ENCODE peak calls at places on chromosomes 2 and 18, in four cellular contexts. One of them, this sample, is unnamed.

GRCh38 chr18:77250501-77250925 is 865 bp downstream of the GALR1 start:
- DNase-seq in heart right ventricle: no peak
- DNase-seq in psoas muscle: no peak
- DNase-seq in CD4-positive, alpha-beta T cell: no peak
- DNase-seq in this sample: no peak

GRCh38 chr2:24231461-24231881 is 56.6 kb downstream of the FAM228A start:
- DNase-seq in heart right ventricle: no peak
- DNase-seq in psoas muscle: no peak
- DNase-seq in CD4-positive, alpha-beta T cell: no peak
- DNase-seq in this sample: no peak

GRCh38 chr2:56448999-56449431 is 265.2 kb downstream of the CCDC85A start:
- DNase-seq in heart right ventricle: no peak
- DNase-seq in psoas muscle: no peak
- DNase-seq in CD4-positive, alpha-beta T cell: no peak
- DNase-seq in this sample: no peak

GRCh38 chr18:13577091-13577697 is 149.2 kb downstream of the FAM210A start:
- DNase-seq in heart right ventricle: no peak
- DNase-seq in psoas muscle: no peak
- DNase-seq in CD4-positive, alpha-beta T cell: no peak
- DNase-seq in this sample: no peak

GRCh38 chr18:26483633-26484032 is 64.7 kb downstream of the KCTD1 start:
- DNase-seq in heart right ventricle: no peak
- DNase-seq in psoas muscle: no peak
- DNase-seq in CD4-positive, alpha-beta T cell: no peak
- DNase-seq in this sample: no peak

GRCh38 chr18:49811151-49811938 is 2.0 kb downstream of the ACAA2 start:
- DNase-seq in heart right ventricle: no peak
- DNase-seq in psoas muscle: no peak
- DNase-seq in CD4-positive, alpha-beta T cell: no peak
- DNase-seq in this sample: no peak

GRCh38 chr2:9315280-9315847 is 108.0 kb downstream of the ITGB1BP1 start:
- DNase-seq in heart right ventricle: no peak
- DNase-seq in psoas muscle: no peak
- DNase-seq in CD4-positive, alpha-beta T cell: no peak
- DNase-seq in this sample: no peak

GRCh38 chr18:11908182-11909080 is at the start of gene MPPE1:
- DNase-seq in heart right ventricle: peak
- DNase-seq in psoas muscle: peak
- DNase-seq in CD4-positive, alpha-beta T cell: peak
- DNase-seq in this sample: peak

GRCh38 chr2:174717273-174717672 is 47.0 kb downstream of the CHRNA1 start:
- DNase-seq in heart right ventricle: no peak
- DNase-seq in psoas muscle: no peak
- DNase-seq in CD4-positive, alpha-beta T cell: no peak
- DNase-seq in this sample: no peak

DNA sequence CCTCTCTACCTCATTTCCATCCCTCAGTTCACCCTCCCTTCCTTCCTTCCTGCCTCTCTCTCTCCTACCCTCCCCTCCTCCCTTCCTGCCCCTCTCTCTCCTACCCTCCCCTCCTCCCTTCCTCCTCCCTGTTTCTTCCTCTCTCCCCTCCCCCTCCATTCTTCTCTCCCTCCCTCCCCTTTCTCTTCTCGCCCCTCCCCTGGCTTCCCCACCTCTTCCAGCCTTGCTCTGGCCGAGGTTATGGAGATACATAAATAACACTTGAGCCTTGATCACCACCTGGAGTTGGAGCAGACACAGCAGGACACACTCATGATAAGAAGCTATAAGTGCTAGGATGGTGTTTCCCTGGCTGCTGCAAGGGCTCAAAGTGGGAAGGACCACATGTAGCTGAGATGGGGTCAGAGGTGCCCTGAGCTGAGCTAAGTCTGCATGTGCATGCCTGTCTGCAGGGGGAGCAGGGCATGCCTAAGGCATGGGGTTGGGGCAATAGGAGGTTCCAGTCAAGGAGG is 326.1 kb upstream of the HS6ST1 start:
- DNase-seq in heart right ventricle: no peak
- DNase-seq in psoas muscle: no peak
- DNase-seq in CD4-positive, alpha-beta T cell: no peak
- DNase-seq in this sample: no peak
- TF ChIP-seq CTCF in heart right ventricle: no peak
- TF ChIP-seq CTCF in psoas muscle: no peak
- TF ChIP-seq CTCF in CD4-positive, alpha-beta T cell: no peak
- TF ChIP-seq CTCF in this sample: no peak

GRCh38 chr2:100228967-100229366 is 86.6 kb upstream of the AFF3 start:
- DNase-seq in heart right ventricle: no peak
- DNase-seq in psoas muscle: no peak
- DNase-seq in CD4-positive, alpha-beta T cell: no peak
- DNase-seq in this sample: no peak
- TF ChIP-seq CTCF in heart right ventricle: no peak
- TF ChIP-seq CTCF in psoas muscle: no peak
- TF ChIP-seq CTCF in CD4-positive, alpha-beta T cell: no peak
- TF ChIP-seq CTCF in this sample: no peak

GRCh38 chr2:162091325-162092007 is 17.5 kb upstream of the DPP4 start:
- DNase-seq in heart right ventricle: no peak
- DNase-seq in psoas muscle: no peak
- DNase-seq in CD4-positive, alpha-beta T cell: peak
- DNase-seq in this sample: no peak
- TF ChIP-seq CTCF in heart right ventricle: no peak
- TF ChIP-seq CTCF in psoas muscle: no peak
- TF ChIP-seq CTCF in CD4-positive, alpha-beta T cell: peak
- TF ChIP-seq CTCF in this sample: no peak

DNA sequence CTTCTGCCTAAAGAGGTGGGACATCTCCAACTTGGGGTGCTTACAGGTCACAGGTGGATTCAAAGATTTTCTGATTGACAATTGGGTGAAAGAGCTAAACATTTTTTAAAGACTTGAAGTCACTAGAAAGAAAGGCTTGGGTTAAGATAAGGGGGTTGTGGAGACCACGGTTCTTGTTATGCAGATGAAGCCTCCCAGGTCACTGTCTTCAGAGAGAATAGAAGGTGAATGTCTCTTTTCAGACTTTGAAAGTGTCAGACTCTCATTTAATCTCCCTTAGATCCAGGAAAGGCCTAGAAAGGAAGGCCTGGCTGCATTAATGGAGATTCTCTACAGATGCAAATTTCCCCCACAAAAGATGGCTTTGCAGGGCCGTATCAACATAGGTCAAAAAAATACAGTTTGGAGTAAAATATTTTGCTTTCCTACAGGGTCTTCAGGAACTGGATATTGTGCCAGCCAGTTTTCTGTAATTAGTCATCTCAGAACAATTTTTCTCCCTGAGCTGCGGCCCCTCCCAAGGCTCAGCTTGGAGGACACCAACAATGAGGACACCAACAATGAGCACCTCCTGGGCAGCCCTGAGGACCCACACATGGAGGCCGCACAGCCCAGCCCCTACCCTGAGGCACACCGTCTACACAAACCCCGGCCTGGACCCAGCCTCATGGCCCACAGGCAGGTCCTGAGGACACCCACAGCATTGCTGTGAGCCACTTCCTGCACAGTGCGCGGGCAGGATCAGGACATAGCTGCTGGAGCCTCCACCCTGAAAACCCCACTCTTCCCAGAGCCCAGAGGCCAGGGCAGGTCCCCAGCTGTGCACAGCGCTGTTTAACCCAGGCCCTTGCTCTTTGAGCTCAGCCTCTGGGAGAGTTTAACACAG is 194.1 kb downstream of the RTP5 start:
- DNase-seq in heart right ventricle: no peak
- DNase-seq in psoas muscle: no peak
- DNase-seq in CD4-positive, alpha-beta T cell: no peak
- DNase-seq in this sample: no peak
- TF ChIP-seq CTCF in heart right ventricle: no peak
- TF ChIP-seq CTCF in psoas muscle: no peak
- TF ChIP-seq CTCF in CD4-positive, alpha-beta T cell: no peak
- TF ChIP-seq CTCF in this sample: no peak

DNA sequence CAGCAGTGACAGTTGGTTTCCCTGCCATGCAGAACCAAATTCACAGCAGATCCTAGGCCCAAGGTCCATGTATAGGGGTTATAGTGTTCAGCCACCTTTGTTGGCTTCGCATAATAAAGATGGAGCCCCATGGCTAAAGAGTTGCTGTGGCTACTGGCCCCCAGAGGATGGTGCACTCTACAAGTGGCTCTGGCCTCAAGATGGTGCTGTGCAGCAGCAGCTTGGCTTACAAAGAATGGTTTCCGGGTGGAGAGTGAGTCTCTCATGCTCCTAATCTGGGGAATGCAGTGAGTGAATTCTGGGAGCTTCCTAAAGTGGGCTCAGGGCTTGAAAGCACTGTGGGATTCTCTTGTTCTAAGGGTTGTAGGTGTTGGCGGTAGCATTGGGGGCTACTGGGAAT is 1199.7 kb downstream of the CNTNAP5 start:
- DNase-seq in heart right ventricle: no peak
- DNase-seq in psoas muscle: no peak
- DNase-seq in CD4-positive, alpha-beta T cell: no peak
- DNase-seq in this sample: no peak
- TF ChIP-seq CTCF in heart right ventricle: no peak
- TF ChIP-seq CTCF in psoas muscle: no peak
- TF ChIP-seq CTCF in CD4-positive, alpha-beta T cell: no peak
- TF ChIP-seq CTCF in this sample: no peak

DNA sequence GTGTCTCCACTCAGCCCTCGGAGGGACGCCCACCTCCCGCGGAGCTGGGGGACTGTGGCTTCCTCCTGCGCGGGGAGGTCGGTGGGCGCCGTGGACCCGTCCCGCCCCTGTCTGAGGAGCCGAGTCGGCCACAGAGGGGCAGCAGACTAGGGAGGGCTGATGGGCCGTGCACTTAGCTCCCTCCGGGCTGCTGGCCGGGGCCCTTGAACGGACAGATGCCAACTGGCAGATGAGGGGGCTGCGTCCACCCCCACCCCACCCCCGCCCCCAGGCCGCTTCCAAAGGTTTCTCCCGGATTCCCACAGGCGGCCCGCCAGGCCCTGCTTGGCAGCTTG is 10.4 kb upstream of the UBE2F start:
- DNase-seq in heart right ventricle: no peak
- DNase-seq in psoas muscle: no peak
- DNase-seq in CD4-positive, alpha-beta T cell: no peak
- DNase-seq in this sample: no peak
- TF ChIP-seq CTCF in heart right ventricle: peak
- TF ChIP-seq CTCF in psoas muscle: no peak
- TF ChIP-seq CTCF in CD4-positive, alpha-beta T cell: no peak
- TF ChIP-seq CTCF in this sample: no peak

GRCh38 chr2:151162185-151162584 is 99.5 kb downstream of the RBM43 start:
- DNase-seq in heart right ventricle: no peak
- DNase-seq in psoas muscle: no peak
- DNase-seq in CD4-positive, alpha-beta T cell: no peak
- DNase-seq in this sample: no peak
- TF ChIP-seq CTCF in heart right ventricle: peak
- TF ChIP-seq CTCF in psoas muscle: no peak
- TF ChIP-seq CTCF in CD4-positive, alpha-beta T cell: no peak
- TF ChIP-seq CTCF in this sample: no peak

GRCh38 chr2:75311993-75312392 is 112.7 kb upstream of the TACR1 start:
- DNase-seq in heart right ventricle: no peak
- DNase-seq in psoas muscle: no peak
- DNase-seq in CD4-positive, alpha-beta T cell: no peak
- DNase-seq in this sample: no peak
- TF ChIP-seq CTCF in heart right ventricle: no peak
- TF ChIP-seq CTCF in psoas muscle: no peak
- TF ChIP-seq CTCF in CD4-positive, alpha-beta T cell: no peak
- TF ChIP-seq CTCF in this sample: no peak

GRCh38 chr2:126527836-126528490 is 128.0 kb upstream of the GYPC start:
- DNase-seq in heart right ventricle: peak
- DNase-seq in psoas muscle: peak
- DNase-seq in CD4-positive, alpha-beta T cell: peak
- DNase-seq in this sample: peak
- TF ChIP-seq CTCF in heart right ventricle: peak
- TF ChIP-seq CTCF in psoas muscle: peak
- TF ChIP-seq CTCF in CD4-positive, alpha-beta T cell: peak
- TF ChIP-seq CTCF in this sample: peak

DNA sequence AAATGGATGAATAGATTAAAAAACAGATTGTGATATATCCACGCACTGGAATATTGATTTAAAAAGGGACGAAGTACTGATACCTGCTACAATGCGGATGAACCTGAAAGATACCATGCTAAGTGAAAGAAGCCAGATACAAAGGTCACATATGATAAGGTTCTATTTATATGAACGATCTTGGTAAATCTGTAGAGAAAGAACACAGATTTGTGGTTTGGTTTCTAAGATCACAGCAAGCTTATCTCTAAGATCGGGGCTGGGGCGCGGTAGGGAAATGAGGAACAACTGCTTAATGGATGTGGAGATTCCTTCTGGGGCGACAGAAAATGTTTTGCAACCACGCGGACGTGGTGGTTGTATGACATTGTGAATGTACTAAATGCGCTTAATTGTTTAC is 60.0 kb downstream of the NEDD4L start:
- DNase-seq in heart right ventricle: no peak
- DNase-seq in psoas muscle: no peak
- DNase-seq in CD4-positive, alpha-beta T cell: no peak
- DNase-seq in this sample: no peak
- TF ChIP-seq CTCF in heart right ventricle: no peak
- TF ChIP-seq CTCF in psoas muscle: no peak
- TF ChIP-seq CTCF in CD4-positive, alpha-beta T cell: no peak
- TF ChIP-seq CTCF in this sample: no peak

This sample was measured in gastrocnemius medialis.